ENCODE peak calls at places on chromosomes 16 and 17, in ten cellular contexts. One of them, this sample, is unnamed.

GRCh38 chr16:67236551-67237395 is 9.8 kb downstream of the TMEM208 start:
- DNase-seq in stomach: no peak
- DNase-seq in transverse colon: peak
- DNase-seq in GM23338: peak
- DNase-seq in breast epithelium: no peak
- DNase-seq in prostate gland: no peak
- DNase-seq in H1: peak
- DNase-seq in GM12878: no peak
- DNase-seq in upper lobe of left lung: peak
- DNase-seq in esophagus muscularis mucosa: no peak
- DNase-seq in this sample: no peak

GRCh38 chr17:7856081-7856791 is 1.1 kb downstream of the NAA38 start:
- DNase-seq in stomach: no peak
- DNase-seq in transverse colon: peak
- DNase-seq in GM23338: no peak
- DNase-seq in breast epithelium: no peak
- DNase-seq in prostate gland: peak
- DNase-seq in H1: peak
- DNase-seq in GM12878: no peak
- DNase-seq in upper lobe of left lung: peak
- DNase-seq in esophagus muscularis mucosa: no peak
- DNase-seq in this sample: no peak

GRCh38 chr17:82787081-82787848 is 35.4 kb downstream of the TBCD start:
- DNase-seq in stomach: no peak
- DNase-seq in transverse colon: peak
- DNase-seq in GM23338: no peak
- DNase-seq in breast epithelium: no peak
- DNase-seq in prostate gland: peak
- DNase-seq in H1: no peak
- DNase-seq in GM12878: no peak
- DNase-seq in upper lobe of left lung: peak
- DNase-seq in esophagus muscularis mucosa: no peak
- DNase-seq in this sample: no peak

GRCh38 chr17:80146121-80147034 is 550 bp downstream of the EIF4A3 start:
- DNase-seq in stomach: no peak
- DNase-seq in transverse colon: no peak
- DNase-seq in GM23338: peak
- DNase-seq in breast epithelium: no peak
- DNase-seq in prostate gland: no peak
- DNase-seq in H1: no peak
- DNase-seq in GM12878: no peak
- DNase-seq in upper lobe of left lung: no peak
- DNase-seq in esophagus muscularis mucosa: no peak
- DNase-seq in this sample: no peak

GRCh38 chr17:75194879-75195278 is 10.6 kb upstream of the NUP85 start:
- DNase-seq in stomach: no peak
- DNase-seq in transverse colon: no peak
- DNase-seq in GM23338: no peak
- DNase-seq in breast epithelium: no peak
- DNase-seq in prostate gland: no peak
- DNase-seq in H1: no peak
- DNase-seq in GM12878: no peak
- DNase-seq in upper lobe of left lung: no peak
- DNase-seq in esophagus muscularis mucosa: no peak
- DNase-seq in this sample: no peak

GRCh38 chr16:566475-567361 is at the start of gene NHLRC4:
- DNase-seq in stomach: peak
- DNase-seq in transverse colon: peak
- DNase-seq in GM23338: peak
- DNase-seq in breast epithelium: peak
- DNase-seq in prostate gland: peak
- DNase-seq in H1: no peak
- DNase-seq in GM12878: no peak
- DNase-seq in upper lobe of left lung: peak
- DNase-seq in esophagus muscularis mucosa: peak
- DNase-seq in this sample: no peak

GRCh38 chr17:29621751-29622194 is 939 bp downstream of the CORO6 start:
- DNase-seq in stomach: no peak
- DNase-seq in transverse colon: no peak
- DNase-seq in GM23338: no peak
- DNase-seq in breast epithelium: no peak
- DNase-seq in prostate gland: no peak
- DNase-seq in H1: no peak
- DNase-seq in GM12878: no peak
- DNase-seq in upper lobe of left lung: no peak
- DNase-seq in esophagus muscularis mucosa: no peak
- DNase-seq in this sample: no peak

GRCh38 chr16:71214771-71215381 is 15.6 kb downstream of the HYDIN start:
- DNase-seq in stomach: no peak
- DNase-seq in transverse colon: no peak
- DNase-seq in GM23338: peak
- DNase-seq in breast epithelium: no peak
- DNase-seq in prostate gland: no peak
- DNase-seq in H1: no peak
- DNase-seq in GM12878: no peak
- DNase-seq in upper lobe of left lung: no peak
- DNase-seq in esophagus muscularis mucosa: no peak
- DNase-seq in this sample: no peak

GRCh38 chr17:36720131-36720530 is 118.7 kb downstream of the MRM1 start:
- DNase-seq in stomach: no peak
- DNase-seq in transverse colon: no peak
- DNase-seq in GM23338: no peak
- DNase-seq in breast epithelium: no peak
- DNase-seq in prostate gland: no peak
- DNase-seq in H1: no peak
- DNase-seq in GM12878: no peak
- DNase-seq in upper lobe of left lung: no peak
- DNase-seq in esophagus muscularis mucosa: no peak
- DNase-seq in this sample: no peak

GRCh38 chr16:52070341-52071057 is 476.4 kb downstream of the TOX3 start:
- DNase-seq in stomach: no peak
- DNase-seq in transverse colon: no peak
- DNase-seq in GM23338: no peak
- DNase-seq in breast epithelium: no peak
- DNase-seq in prostate gland: no peak
- DNase-seq in H1: no peak
- DNase-seq in GM12878: no peak
- DNase-seq in upper lobe of left lung: no peak
- DNase-seq in esophagus muscularis mucosa: no peak
- DNase-seq in this sample: no peak

GRCh38 chr16:21644674-21645073 is 7.7 kb downstream of the IGSF6 start:
- DNase-seq in stomach: no peak
- DNase-seq in transverse colon: no peak
- DNase-seq in GM23338: no peak
- DNase-seq in breast epithelium: no peak
- DNase-seq in prostate gland: no peak
- DNase-seq in H1: no peak
- DNase-seq in GM12878: no peak
- DNase-seq in upper lobe of left lung: no peak
- DNase-seq in esophagus muscularis mucosa: no peak
- DNase-seq in this sample: no peak

GRCh38 chr17:40533896-40534295 is 31.4 kb downstream of the CCR7 start:
- DNase-seq in stomach: no peak
- DNase-seq in transverse colon: no peak
- DNase-seq in GM23338: no peak
- DNase-seq in breast epithelium: peak
- DNase-seq in prostate gland: no peak
- DNase-seq in H1: no peak
- DNase-seq in GM12878: no peak
- DNase-seq in upper lobe of left lung: no peak
- DNase-seq in esophagus muscularis mucosa: no peak
- DNase-seq in this sample: no peak

GRCh38 chr17:40535438-40535837 is 29.8 kb downstream of the CCR7 start:
- DNase-seq in stomach: no peak
- DNase-seq in transverse colon: no peak
- DNase-seq in GM23338: no peak
- DNase-seq in breast epithelium: no peak
- DNase-seq in prostate gland: no peak
- DNase-seq in H1: no peak
- DNase-seq in GM12878: no peak
- DNase-seq in upper lobe of left lung: no peak
- DNase-seq in esophagus muscularis mucosa: no peak
- DNase-seq in this sample: no peak

GRCh38 chr17:40535924-40536717 is 29.2 kb downstream of the CCR7 start:
- DNase-seq in stomach: no peak
- DNase-seq in transverse colon: no peak
- DNase-seq in GM23338: no peak
- DNase-seq in breast epithelium: peak
- DNase-seq in prostate gland: no peak
- DNase-seq in H1: no peak
- DNase-seq in GM12878: no peak
- DNase-seq in upper lobe of left lung: no peak
- DNase-seq in esophagus muscularis mucosa: no peak
- DNase-seq in this sample: no peak

GRCh38 chr17:40532520-40533253 is 31.3 kb upstream of the TNS4 start:
- DNase-seq in stomach: no peak
- DNase-seq in transverse colon: no peak
- DNase-seq in GM23338: no peak
- DNase-seq in breast epithelium: peak
- DNase-seq in prostate gland: no peak
- DNase-seq in H1: no peak
- DNase-seq in GM12878: no peak
- DNase-seq in upper lobe of left lung: no peak
- DNase-seq in esophagus muscularis mucosa: no peak
- DNase-seq in this sample: no peak

GRCh38 chr17:40534431-40535189 is 30.7 kb downstream of the CCR7 start:
- DNase-seq in stomach: no peak
- DNase-seq in transverse colon: no peak
- DNase-seq in GM23338: no peak
- DNase-seq in breast epithelium: peak
- DNase-seq in prostate gland: no peak
- DNase-seq in H1: no peak
- DNase-seq in GM12878: no peak
- DNase-seq in upper lobe of left lung: no peak
- DNase-seq in esophagus muscularis mucosa: no peak
- DNase-seq in this sample: no peak
- H3K27ac ChIP-seq in stomach: peak
- H3K27ac ChIP-seq in transverse colon: peak
- H3K27ac ChIP-seq in GM23338: no peak
- H3K27ac ChIP-seq in breast epithelium: peak
- H3K27ac ChIP-seq in prostate gland: peak
- H3K27ac ChIP-seq in H1: no peak
- H3K27ac ChIP-seq in GM12878: no peak
- H3K27ac ChIP-seq in upper lobe of left lung: peak
- H3K27ac ChIP-seq in esophagus muscularis mucosa: peak
- H3K27ac ChIP-seq in this sample: peak

GRCh38 chr16:24085665-24086064 is 170.5 kb upstream of the CACNG3 start:
- DNase-seq in stomach: no peak
- DNase-seq in transverse colon: no peak
- DNase-seq in GM23338: no peak
- DNase-seq in breast epithelium: no peak
- DNase-seq in prostate gland: no peak
- DNase-seq in H1: no peak
- DNase-seq in GM12878: no peak
- DNase-seq in upper lobe of left lung: no peak
- DNase-seq in esophagus muscularis mucosa: peak
- DNase-seq in this sample: no peak
- TF ChIP-seq POLR2AphosphoS5 in stomach: no peak
- TF ChIP-seq POLR2AphosphoS5 in transverse colon: no peak
- TF ChIP-seq POLR2AphosphoS5 in GM23338: no peak
- TF ChIP-seq POLR2AphosphoS5 in breast epithelium: no peak
- TF ChIP-seq POLR2AphosphoS5 in prostate gland: no peak
- TF ChIP-seq POLR2AphosphoS5 in H1: no peak
- TF ChIP-seq POLR2AphosphoS5 in GM12878: no peak
- TF ChIP-seq POLR2AphosphoS5 in upper lobe of left lung: peak
- TF ChIP-seq POLR2AphosphoS5 in esophagus muscularis mucosa: no peak
- TF ChIP-seq POLR2AphosphoS5 in this sample: no peak

DNA sequence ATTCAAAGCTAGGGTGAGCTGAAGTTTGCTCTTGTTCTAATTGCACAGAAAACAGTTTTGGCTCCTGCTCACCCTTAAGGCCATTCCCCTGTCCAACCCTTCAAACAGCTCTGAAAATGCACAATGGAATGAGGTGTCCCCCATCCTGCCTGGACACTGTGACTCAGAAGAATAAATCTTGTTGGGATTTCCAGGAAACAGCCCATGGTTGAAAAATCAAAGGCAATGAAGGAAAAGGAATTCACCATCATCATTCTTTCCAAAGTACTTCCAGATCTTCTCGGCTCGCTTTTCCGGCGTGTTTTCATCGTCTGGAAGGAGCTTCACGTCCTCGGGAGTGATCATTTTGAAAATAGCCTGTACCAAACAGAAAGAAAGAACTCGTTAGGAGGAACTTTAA is 4.3 kb downstream of the RCVRN start:
- DNase-seq in stomach: no peak
- DNase-seq in transverse colon: no peak
- DNase-seq in GM23338: no peak
- DNase-seq in breast epithelium: no peak
- DNase-seq in prostate gland: no peak
- DNase-seq in H1: no peak
- DNase-seq in GM12878: no peak
- DNase-seq in upper lobe of left lung: no peak
- DNase-seq in esophagus muscularis mucosa: no peak
- DNase-seq in this sample: no peak
- H3K27ac ChIP-seq in stomach: peak
- H3K27ac ChIP-seq in transverse colon: peak
- H3K27ac ChIP-seq in GM23338: no peak
- H3K27ac ChIP-seq in breast epithelium: peak
- H3K27ac ChIP-seq in prostate gland: no peak
- H3K27ac ChIP-seq in H1: no peak
- H3K27ac ChIP-seq in GM12878: no peak
- H3K27ac ChIP-seq in upper lobe of left lung: no peak
- H3K27ac ChIP-seq in esophagus muscularis mucosa: peak
- H3K27ac ChIP-seq in this sample: no peak

GRCh38 chr16:89534147-89534788 is 26.1 kb downstream of the SPG7 start:
- DNase-seq in stomach: no peak
- DNase-seq in transverse colon: peak
- DNase-seq in GM23338: no peak
- DNase-seq in breast epithelium: no peak
- DNase-seq in prostate gland: no peak
- DNase-seq in H1: no peak
- DNase-seq in GM12878: no peak
- DNase-seq in upper lobe of left lung: no peak
- DNase-seq in esophagus muscularis mucosa: no peak
- DNase-seq in this sample: no peak
- TF ChIP-seq POLR2AphosphoS5 in stomach: no peak
- TF ChIP-seq POLR2AphosphoS5 in transverse colon: no peak
- TF ChIP-seq POLR2AphosphoS5 in GM23338: no peak
- TF ChIP-seq POLR2AphosphoS5 in breast epithelium: no peak
- TF ChIP-seq POLR2AphosphoS5 in prostate gland: no peak
- TF ChIP-seq POLR2AphosphoS5 in H1: no peak
- TF ChIP-seq POLR2AphosphoS5 in GM12878: no peak
- TF ChIP-seq POLR2AphosphoS5 in upper lobe of left lung: peak
- TF ChIP-seq POLR2AphosphoS5 in esophagus muscularis mucosa: peak
- TF ChIP-seq POLR2AphosphoS5 in this sample: no peak

DNA sequence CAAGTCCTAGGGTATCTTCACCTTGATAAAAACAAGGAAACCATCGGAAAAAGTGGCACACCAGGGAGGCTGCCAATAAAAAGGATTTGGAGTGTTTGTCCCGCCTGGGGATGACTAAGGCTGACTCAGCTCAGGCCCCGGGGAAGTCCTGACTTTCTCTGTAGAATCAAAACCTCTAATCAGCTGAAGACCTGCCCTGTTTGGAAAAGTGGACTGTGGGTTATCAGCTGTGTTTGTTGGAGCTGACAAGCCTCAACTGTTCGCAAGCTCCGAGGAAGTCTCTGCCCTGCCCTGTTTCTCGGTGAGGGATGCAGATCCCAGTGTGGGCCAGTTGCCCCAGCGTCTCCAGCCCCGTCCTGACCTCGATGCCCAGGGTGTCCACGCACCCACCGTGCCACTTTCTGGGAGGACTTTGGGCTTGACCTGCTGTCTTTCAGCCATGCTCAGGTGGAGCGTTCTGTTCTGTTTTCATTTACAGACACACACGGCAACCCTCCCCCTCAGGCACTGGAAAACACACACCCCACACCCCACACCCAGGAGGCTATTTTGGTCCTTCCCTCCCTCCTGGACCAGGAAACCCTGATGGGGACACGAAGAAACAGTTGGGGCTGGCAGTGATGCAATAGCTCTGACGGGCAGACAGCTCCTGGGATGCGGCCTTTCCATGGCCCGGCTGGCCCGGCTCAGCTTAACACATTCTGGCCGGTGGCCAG is 27.6 kb upstream of the PITPNA start:
- DNase-seq in stomach: peak
- DNase-seq in transverse colon: peak
- DNase-seq in GM23338: no peak
- DNase-seq in breast epithelium: no peak
- DNase-seq in prostate gland: no peak
- DNase-seq in H1: no peak
- DNase-seq in GM12878: no peak
- DNase-seq in upper lobe of left lung: no peak
- DNase-seq in esophagus muscularis mucosa: no peak
- DNase-seq in this sample: no peak
- H3K27ac ChIP-seq in stomach: peak
- H3K27ac ChIP-seq in transverse colon: peak
- H3K27ac ChIP-seq in GM23338: no peak
- H3K27ac ChIP-seq in breast epithelium: peak
- H3K27ac ChIP-seq in prostate gland: no peak
- H3K27ac ChIP-seq in H1: no peak
- H3K27ac ChIP-seq in GM12878: no peak
- H3K27ac ChIP-seq in upper lobe of left lung: peak
- H3K27ac ChIP-seq in esophagus muscularis mucosa: peak
- H3K27ac ChIP-seq in this sample: no peak

This sample was measured in SK-N-MC.